ENCODE peak calls at places on chromosomes 12 and 14, in seven cellular contexts. E is HS-27A; S is GF-D8; Z is RWPE1; T is osteoblast; K is fibroblast of pulmonary artery; A is CD4-positive, alpha-beta T cell. J is an unnamed sample.

GRCh38 chr14:96060161-96060933 is 21.2 kb downstream of the C14orf132 start:
- DNase-seq in E (no peak), S (no peak), Z (no peak), T (no peak), K (no peak), A (no peak), J (no peak)

GRCh38 chr14:23442721-23443356 is 7.4 kb upstream of the MYH7 start:
- DNase-seq in E (no peak), S (no peak), Z (no peak), T (no peak), K (no peak), A (no peak), J (no peak)

GRCh38 chr12:15289192-15289591 is 33.1 kb upstream of the PTPRO start:
- DNase-seq in E (no peak), S (no peak), Z (no peak), T (no peak), K (no peak), A (no peak), J (no peak)

GRCh38 chr12:124993568-124994434 is at the start of gene BRI3BP:
- DNase-seq in E (no peak), S (peak), Z (peak), T (peak), K (peak), A (peak), J (no peak)

GRCh38 chr12:82972624-82973023 is 285.9 kb downstream of the TMTC2 start:
- DNase-seq in E (no peak), S (no peak), Z (no peak), T (no peak), K (no peak), A (no peak), J (no peak)

GRCh38 chr12:42426733-42427132 is 100.8 kb downstream of the PPHLN1 start:
- DNase-seq in E (no peak), S (no peak), Z (peak), T (peak), K (peak), A (no peak), J (peak)

GRCh38 chr12:131095826-131096680 is 142.3 kb downstream of the ADGRD1 start:
- DNase-seq in E (no peak), S (no peak), Z (no peak), T (peak), K (no peak), A (no peak), J (no peak)

GRCh38 chr12:27437839-27438238 is 8.7 kb upstream of the SMCO2 start:
- DNase-seq in E (no peak), S (no peak), Z (no peak), T (no peak), K (no peak), A (no peak), J (no peak)

GRCh38 chr12:114920828-114921579 is 237.0 kb upstream of the TBX3 start:
- DNase-seq in E (no peak), S (no peak), Z (no peak), T (peak), K (peak), A (no peak), J (no peak)

GRCh38 chr14:101731187-101732080 is 30.1 kb upstream of the PPP2R5C start:
- DNase-seq in E (peak), S (peak), Z (peak), T (peak), K (peak), A (peak), J (peak)

GRCh38 chr12:113242018-113242418 is 20.8 kb downstream of the TPCN1 start:
- DNase-seq in E (no peak), S (peak), Z (peak), T (peak), K (no peak), A (no peak), J (no peak)

GRCh38 chr12:50302686-50303085 is 19.4 kb upstream of the LIMA1 start:
- DNase-seq in E (peak), S (no peak), Z (no peak), T (peak), K (no peak), A (no peak), J (no peak)

GRCh38 chr12:130486891-130487416 is 149.3 kb downstream of the PIWIL1 start:
- DNase-seq in E (no peak), S (no peak), Z (no peak), T (no peak), K (no peak), A (no peak), J (no peak)

GRCh38 chr12:18355429-18355828 is 94.1 kb downstream of the PIK3C2G start:
- DNase-seq in E (no peak), S (no peak), Z (no peak), T (no peak), K (no peak), A (no peak), J (no peak)

GRCh38 chr14:22689186-22689585 is 45.0 kb upstream of the OR6J1 start:
- DNase-seq in E (peak), S (no peak), Z (peak), T (peak), K (peak), A (no peak), J (peak)

GRCh38 chr12:121974026-121974985 is 47.4 kb upstream of the BCL7A start:
- DNase-seq in E (no peak), S (no peak), Z (no peak), T (peak), K (no peak), A (no peak), J (no peak)

GRCh38 chr14:91444335-91445020 is 26.9 kb upstream of the CCDC88C start:
- DNase-seq in E (no peak), S (no peak), Z (no peak), T (no peak), K (no peak), A (no peak), J (no peak)

GRCh38 chr12:51401486-51401885 is 10.3 kb upstream of the GALNT6 start:
- DNase-seq in E (no peak), S (no peak), Z (no peak), T (no peak), K (no peak), A (no peak), J (no peak)

GRCh38 chr12:89709994-89710872 is 1.6 kb upstream of the ATP2B1 start:
- DNase-seq in E (no peak), S (no peak), Z (no peak), T (peak), K (peak), A (no peak), J (no peak)

GRCh38 chr12:79690156-79690605 is 583 bp downstream of the PAWR start:
- DNase-seq in E (no peak), S (peak), Z (no peak), T (no peak), K (no peak), A (no peak), J (no peak)

GRCh38 chr14:59060841-59061240 is 127.6 kb upstream of the DAAM1 start:
- DNase-seq in E (no peak), S (no peak), Z (no peak), T (no peak), K (no peak), A (no peak), J (no peak)

GRCh38 chr12:2163172-2163927 is 110.6 kb downstream of the CACNA1C start:
- DNase-seq in E (peak), S (no peak), Z (no peak), T (peak), K (peak), A (no peak), J (no peak)

GRCh38 chr14:73457050-73457934 is 1.1 kb downstream of the NUMB start:
- DNase-seq in E (no peak), S (no peak), Z (peak), T (peak), K (no peak), A (no peak), J (no peak)

GRCh38 chr14:67851785-67852410 is 32.3 kb downstream of the RAD51B start:
- DNase-seq in E (no peak), S (no peak), Z (no peak), T (no peak), K (no peak), A (no peak), J (no peak)